ENCODE peak calls at places on chromosomes 11 and 22, in four cellular contexts. N is psoas muscle, P is sciatic nerve, L is stomach. H is an unnamed sample.

GRCh38 chr11:61004037-61004641 is 32.7 kb downstream of the CD6 start:
- DNase-seq in N (no peak), P (no peak), L (no peak), H (peak)

GRCh38 chr11:56521955-56522354 is 21.1 kb downstream of the OR5M11 start:
- DNase-seq in N (no peak), P (no peak), L (no peak), H (no peak)

GRCh38 chr11:70246196-70246595 is 24.3 kb upstream of the PPFIA1 start:
- DNase-seq in N (no peak), P (no peak), L (no peak), H (no peak)

GRCh38 chr22:22916215-22916951 is 28.8 kb downstream of the IGLL5 start:
- DNase-seq in N (no peak), P (no peak), L (no peak), H (no peak)

GRCh38 chr11:122399375-122399774 is 256.1 kb upstream of the UBASH3B start:
- DNase-seq in N (no peak), P (no peak), L (no peak), H (no peak)

GRCh38 chr11:13717331-13717730 is 48.9 kb downstream of the FAR1 start:
- DNase-seq in N (no peak), P (no peak), L (no peak), H (peak)

GRCh38 chr11:92527467-92527866 is 302.8 kb downstream of the FAT3 start:
- DNase-seq in N (no peak), P (no peak), L (no peak), H (no peak)

GRCh38 chr11:63680842-63681207 is 475 bp upstream of the RTN3 start:
- DNase-seq in N (no peak), P (no peak), L (no peak), H (no peak)

GRCh38 chr11:114176321-114176720 is 116.8 kb downstream of the ZBTB16 start:
- DNase-seq in N (no peak), P (no peak), L (peak), H (no peak)

GRCh38 chr11:116035972-116036371 is 531.8 kb upstream of the CADM1 start:
- DNase-seq in N (no peak), P (no peak), L (no peak), H (no peak)

GRCh38 chr11:108788565-108789199 is 123.8 kb downstream of the DDX10 start:
- DNase-seq in N (no peak), P (no peak), L (no peak), H (peak)

GRCh38 chr11:10304495-10305261 is at the start of gene ADM:
- DNase-seq in N (peak), P (peak), L (peak), H (peak)

GRCh38 chr11:19919050-19919561 is 206.5 kb downstream of the NAV2 start:
- DNase-seq in N (no peak), P (no peak), L (peak), H (peak)

GRCh38 chr11:110858556-110858921 is 146.3 kb upstream of the ARHGAP20 start:
- DNase-seq in N (peak), P (peak), L (peak), H (peak)

GRCh38 chr11:43933226-43933607 is 9.2 kb upstream of the C11orf96 start:
- DNase-seq in N (no peak), P (no peak), L (no peak), H (no peak)

GRCh38 chr22:37201066-37201820 is 11.0 kb downstream of the SSTR3 start:
- DNase-seq in N (no peak), P (peak), L (no peak), H (no peak)

GRCh38 chr11:96465537-96465936 is 75.7 kb downstream of the JRKL start:
- DNase-seq in N (no peak), P (no peak), L (no peak), H (no peak)

GRCh38 chr11:113722221-113722620 is 16.1 kb upstream of the TMPRSS5 start:
- DNase-seq in N (no peak), P (peak), L (no peak), H (no peak)

GRCh38 chr11:12938590-12939247 is 70.4 kb upstream of the RASSF10 start:
- DNase-seq in N (no peak), P (no peak), L (no peak), H (peak)

GRCh38 chr11:36564376-36565032 is 3.3 kb upstream of the RAG1 start:
- DNase-seq in N (no peak), P (peak), L (peak), H (peak)

GRCh38 chr11:7186190-7186589 is 65.5 kb upstream of the SYT9 start:
- DNase-seq in N (no peak), P (no peak), L (no peak), H (peak)

GRCh38 chr11:11086979-11087378 is 229.1 kb upstream of the ZBED5 start:
- DNase-seq in N (no peak), P (no peak), L (no peak), H (no peak)

GRCh38 chr11:10400856-10401255 is 54.2 kb upstream of the AMPD3 start:
- DNase-seq in N (no peak), P (no peak), L (no peak), H (no peak)

GRCh38 chr11:75150879-75151278 is at the start of gene SLCO2B1:
- DNase-seq in N (no peak), P (no peak), L (no peak), H (no peak)

GRCh38 chr11:75453916-75454655 is 21.1 kb upstream of the KLHL35 start:
- DNase-seq in N (peak), P (no peak), L (no peak), H (peak)

GRCh38 chr11:10164621-10165020 is 129.4 kb downstream of the SBF2 start:
- DNase-seq in N (no peak), P (no peak), L (no peak), H (no peak)

GRCh38 chr11:44138980-44139379 is 43.5 kb downstream of the EXT2 start:
- DNase-seq in N (no peak), P (no peak), L (no peak), H (no peak)

GRCh38 chr11:7759010-7759409 is 37.7 kb downstream of the OR5P2 start:
- DNase-seq in N (no peak), P (no peak), L (no peak), H (no peak)

H was measured in adipocyte.